ENCODE peak calls at places on chromosomes 11 and 22, in five cellular contexts. U is BJ, L is mesenchymal stem cell, S is neuronal stem cell, R is A549. O is an unnamed sample.

GRCh38 chr22:46089426-46090041 is 60.8 kb upstream of the PPARA start:
- DNase-seq in U (no peak), L (no peak), S (no peak), R (no peak), O (no peak)

GRCh38 chr22:19657252-19658056 is 56.8 kb upstream of the SEPTIN5 start:
- DNase-seq in U (no peak), L (no peak), S (no peak), R (no peak), O (no peak)

GRCh38 chr11:113189909-113190667 is 124.3 kb upstream of the TTC12 start:
- DNase-seq in U (peak), L (peak), S (no peak), R (peak), O (peak)

GRCh38 chr22:45638197-45638596 is 33.4 kb upstream of the ATXN10 start:
- DNase-seq in U (no peak), L (no peak), S (no peak), R (peak), O (no peak)

GRCh38 chr11:22089609-22090008 is 103.3 kb upstream of the ANO5 start:
- DNase-seq in U (no peak), L (no peak), S (no peak), R (no peak), O (no peak)

GRCh38 chr11:96342971-96343711 is at the start of gene MAML2:
- DNase-seq in U (peak), L (peak), S (peak), R (peak), O (peak)

GRCh38 chr11:8223513-8223899 is 40.2 kb downstream of the LMO1 start:
- DNase-seq in U (no peak), L (no peak), S (no peak), R (no peak), O (no peak)

GRCh38 chr11:69444381-69445130 is 36.9 kb upstream of the LINC01488 start:
- DNase-seq in U (peak), L (peak), S (no peak), R (no peak), O (peak)

GRCh38 chr22:32625985-32626384 is 151.4 kb downstream of the FBXO7 start:
- DNase-seq in U (no peak), L (no peak), S (no peak), R (no peak), O (no peak)

GRCh38 chr11:32426819-32427615 is 8.3 kb downstream of the WT1 start:
- DNase-seq in U (no peak), L (no peak), S (no peak), R (no peak), O (no peak)

GRCh38 chr11:45852712-45853101 is 5.4 kb downstream of the CRY2 start:
- DNase-seq in U (no peak), L (no peak), S (no peak), R (no peak), O (no peak)

GRCh38 chr11:77753230-77753629 is 67.3 kb downstream of the RSF1 start:
- DNase-seq in U (no peak), L (no peak), S (no peak), R (no peak), O (no peak)
- H3K4me3 ChIP-seq in U (no peak), L (no peak), S (no peak), R (no peak), O (no peak)

GRCh38 chr22:39527481-39527961 is 5.0 kb downstream of the RPS19BP1 start:
- DNase-seq in U (no peak), L (peak), S (no peak), R (no peak), O (no peak)

GRCh38 chr22:39524753-39525657 is 4.6 kb downstream of the ATF4 start:
- DNase-seq in U (no peak), L (peak), S (no peak), R (no peak), O (no peak)

GRCh38 chr22:39528080-39528661 is 4.4 kb downstream of the RPS19BP1 start:
- DNase-seq in U (no peak), L (peak), S (no peak), R (no peak), O (no peak)

GRCh38 chr22:39525658-39525975 is 5.3 kb downstream of the ATF4 start:
- DNase-seq in U (no peak), L (peak), S (no peak), R (no peak), O (no peak)

GRCh38 chr22:39526736-39527171 is 5.8 kb downstream of the RPS19BP1 start:
- DNase-seq in U (no peak), L (peak), S (no peak), R (no peak), O (no peak)
- H3K4me3 ChIP-seq in U (no peak), L (no peak), S (no peak), R (no peak), O (no peak)

GRCh38 chr11:109309153-109309552 is 112.8 kb upstream of the C11orf87 start:
- DNase-seq in U (no peak), L (peak), S (no peak), R (no peak), O (peak)
- H3K4me3 ChIP-seq in U (no peak), L (no peak), S (no peak), R (no peak), O (no peak)

GRCh38 chr22:38739300-38740055 is 16.3 kb downstream of the SUN2 start:
- DNase-seq in U (no peak), L (no peak), S (no peak), R (no peak), O (no peak)

GRCh38 chr22:38740754-38741153 is 15.0 kb downstream of the SUN2 start:
- DNase-seq in U (no peak), L (no peak), S (no peak), R (no peak), O (no peak)

GRCh38 chr22:38741166-38741565 is 14.6 kb downstream of the SUN2 start:
- DNase-seq in U (no peak), L (no peak), S (no peak), R (no peak), O (no peak)

GRCh38 chr22:38741576-38741975 is 14.2 kb downstream of the SUN2 start:
- DNase-seq in U (no peak), L (no peak), S (no peak), R (no peak), O (no peak)

GRCh38 chr22:38740116-38740723 is 15.6 kb downstream of the SUN2 start:
- DNase-seq in U (no peak), L (no peak), S (no peak), R (no peak), O (no peak)
- H3K4me3 ChIP-seq in U (no peak), L (no peak), S (no peak), R (no peak), O (no peak)